ENCODE peak calls at places on chromosomes 5 and 9, in six cellular contexts. Q is NCI-H2081, M is iris pigment epithelial cell, A is Caco-2, E is cardiac fibroblast, S is left ventricle myocardium inferior. F is an unnamed sample.

GRCh38 chr9:129416831-129417604 is 203.9 kb downstream of the C9orf50 start:
- DNase-seq in M (no peak), S (no peak), E (no peak), Q (no peak), A (no peak), F (no peak)

GRCh38 chr9:126625329-126626116 is 11.8 kb downstream of the LMX1B start:
- DNase-seq in M (no peak), S (no peak), E (no peak), A (no peak), Q (no peak), F (no peak)

GRCh38 chr5:166561759-166562158 is 1729.7 kb upstream of the WWC1 start:
- DNase-seq in A (no peak), M (peak), E (peak), Q (no peak), S (no peak), F (no peak)

GRCh38 chr9:97982191-97982718 is 886 bp upstream of the ANP32B start:
- DNase-seq in S (no peak), Q (no peak), A (no peak), M (no peak), E (no peak), F (no peak)

GRCh38 chr5:172282277-172283019 is 1.1 kb downstream of the UBTD2 start:
- DNase-seq in Q (no peak), E (no peak), A (no peak), M (no peak), S (no peak), F (no peak)

GRCh38 chr5:139676951-139677367 is 28.8 kb downstream of the CXXC5 start:
- DNase-seq in M (no peak), E (no peak), A (no peak), S (no peak), Q (no peak), F (no peak)

GRCh38 chr5:14142856-14143508 is at the start of gene TRIO:
- DNase-seq in A (peak), E (peak), S (peak), M (peak), Q (peak), F (peak)

GRCh38 chr9:137205126-137206069 is at the start of the genes NDOR1 and TMEM203:
- DNase-seq in A (peak), E (peak), Q (peak), M (peak), S (peak), F (peak)

GRCh38 chr5:149860801-149861322 is 83.7 kb downstream of the PDE6A start:
- DNase-seq in S (no peak), E (peak), Q (no peak), A (peak), M (peak), F (no peak)

GRCh38 chr5:126253406-126253805 is 169.8 kb upstream of the GRAMD2B start:
- DNase-seq in M (no peak), A (no peak), Q (no peak), E (no peak), S (no peak), F (no peak)

GRCh38 chr9:73780916-73781315 is 629.3 kb downstream of the ANXA1 start:
- DNase-seq in A (no peak), M (peak), S (no peak), E (peak), Q (no peak), F (peak)

GRCh38 chr9:68672215-68672614 is 32.8 kb upstream of the PIP5K1B start:
- DNase-seq in Q (no peak), S (no peak), A (no peak), E (no peak), M (no peak), F (no peak)

GRCh38 chr5:9604416-9604815 is 25.7 kb downstream of the TAS2R1 start:
- DNase-seq in A (no peak), M (peak), Q (no peak), E (no peak), S (no peak), F (no peak)

GRCh38 chr5:122051569-122051968 is 26.5 kb downstream of the LOX start:
- DNase-seq in E (no peak), S (no peak), Q (no peak), A (no peak), M (no peak), F (no peak)

F was measured in brain microvascular endothelial cell.